ENCODE peak calls at places on chromosomes 5 and 9, in five cellular contexts. O is progenitor cell of endocrine pancreas, K is Calu3, H is IMR-90, R is GM13976. B is an unnamed sample.

GRCh38 chr9:5557606-5558587 is 47.6 kb downstream of the PDCD1LG2 start:
- DNase-seq in O (no peak), K (no peak), H (no peak), R (no peak), B (no peak)

GRCh38 chr5:181217805-181218065 is 5.3 kb upstream of the TRIM41 start:
- DNase-seq in O (no peak), K (peak; percentile 70), H (no peak), R (no peak), B (no peak)

GRCh38 chr9:2502760-2503159 is 118.8 kb upstream of the VLDLR start:
- DNase-seq in O (no peak), K (no peak), H (peak; percentile 35), R (no peak), B (no peak)

GRCh38 chr5:84445049-84445685 is 60.5 kb upstream of the EDIL3 start:
- DNase-seq in O (no peak), K (no peak), H (peak; percentile 15), R (no peak), B (peak; percentile 3)

GRCh38 chr9:93655621-93656425 is 79.4 kb downstream of the PHF2 start:
- DNase-seq in O (no peak), K (no peak), H (no peak), R (no peak), B (no peak)

GRCh38 chr5:109705596-109705995 is 15.9 kb downstream of the MAN2A1 start:
- DNase-seq in O (no peak), K (no peak), H (peak; percentile 69), R (no peak), B (no peak)

GRCh38 chr9:92223758-92224157 is 69.7 kb downstream of the IARS1 start:
- DNase-seq in O (no peak), K (no peak), H (no peak), R (no peak), B (no peak)

GRCh38 chr9:34771023-34771422 is 61.1 kb upstream of the CCL21 start:
- DNase-seq in O (no peak), K (no peak), H (no peak), R (no peak), B (peak; percentile 63)

GRCh38 chr5:54234304-54234938 is 76.0 kb downstream of the ARL15 start:
- DNase-seq in O (no peak), K (no peak), H (peak; percentile 73), R (peak; percentile 45), B (peak; percentile 42)

GRCh38 chr5:64301566-64301965 is 135.9 kb downstream of the RNF180 start:
- DNase-seq in O (no peak), K (no peak), H (no peak), R (no peak), B (peak; percentile 79)

GRCh38 chr5:141850183-141850768 is 27.9 kb downstream of the PCDH1 start:
- DNase-seq in O (no peak), K (peak; percentile 59), H (peak; percentile 17), R (peak; percentile 69), B (peak; percentile 16)

GRCh38 chr9:130276121-130276520 is 10.6 kb downstream of the HMCN2 start:
- DNase-seq in O (no peak), K (peak; percentile 13), H (peak; percentile 81), R (no peak), B (peak; percentile 9)

GRCh38 chr5:2105141-2105540 is 222.4 kb upstream of the IRX4 start:
- DNase-seq in O (no peak), K (no peak), H (no peak), R (no peak), B (no peak)

GRCh38 chr5:5323551-5323950 is 98.9 kb upstream of the ICE1 start:
- DNase-seq in O (no peak), K (no peak), H (no peak), R (no peak), B (no peak)

GRCh38 chr9:108534741-108535140 is 321.0 kb downstream of the ACTL7B start:
- DNase-seq in O (no peak), K (no peak), H (peak; percentile 88), R (no peak), B (peak; percentile 76)

GRCh38 chr5:179262126-179262920 is 82.9 kb downstream of the ADAMTS2 start:
- DNase-seq in O (no peak), K (no peak), H (no peak), R (no peak), B (no peak)

DNA sequence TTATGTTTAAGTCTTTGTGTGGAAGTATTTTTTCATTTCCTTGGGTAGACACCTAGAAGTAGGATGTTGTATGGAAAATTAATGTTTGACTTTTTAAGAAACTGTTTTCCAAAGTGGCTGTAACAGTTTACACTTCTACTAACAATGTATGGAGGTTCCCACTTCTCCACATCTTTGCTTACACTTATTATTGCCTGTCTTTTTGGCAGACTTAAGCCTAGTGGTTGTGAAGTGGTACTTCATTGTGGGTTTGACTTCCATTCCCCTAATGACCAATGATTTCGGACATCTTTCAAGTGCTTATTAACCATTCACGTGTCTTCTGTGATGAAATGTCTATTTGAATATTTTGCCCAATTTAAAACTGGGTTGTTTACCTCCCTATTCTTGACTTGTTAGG is 91.5 kb upstream of the CDKN2B start:
- DNase-seq in O (no peak), K (no peak), H (no peak), R (no peak), B (no peak)
- TF ChIP-seq CTCF in O (peak; percentile 41), K (no peak), H (peak; percentile 14), R (no peak), B (peak; percentile 25)

DNA sequence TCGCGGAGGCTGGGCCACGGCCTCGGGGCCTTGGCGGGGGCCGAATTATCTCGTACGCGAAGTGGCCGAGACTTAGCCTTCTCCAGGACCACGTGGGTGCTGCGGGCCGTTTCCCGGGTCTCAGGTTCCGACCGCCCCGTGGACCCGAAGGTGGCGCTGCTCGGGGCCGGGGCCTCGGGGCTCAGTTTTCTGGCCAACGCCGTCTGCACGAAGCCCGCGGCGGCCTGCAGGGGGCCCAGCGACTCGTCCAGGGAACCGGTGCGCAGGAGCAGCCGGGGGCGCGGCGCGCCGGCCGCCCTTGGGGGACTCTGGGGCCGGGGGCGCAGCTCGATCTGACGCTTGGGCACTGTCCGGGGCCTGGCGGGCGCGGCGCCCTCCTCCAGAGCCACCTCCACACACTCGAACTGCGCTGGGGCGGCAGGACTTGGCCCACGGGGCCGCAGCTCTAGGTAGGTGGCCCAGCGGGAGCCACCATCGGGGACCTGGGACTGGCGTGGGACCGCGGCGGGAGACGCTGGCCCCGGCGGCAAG is 716 bp downstream of the PROB1 start:
- DNase-seq in O (peak; percentile 68), K (no peak), H (no peak), R (peak; percentile 80), B (no peak)
- TF ChIP-seq CTCF in O (peak; percentile 72), K (no peak), H (peak; percentile 17), R (peak; percentile 95), B (no peak)

DNA sequence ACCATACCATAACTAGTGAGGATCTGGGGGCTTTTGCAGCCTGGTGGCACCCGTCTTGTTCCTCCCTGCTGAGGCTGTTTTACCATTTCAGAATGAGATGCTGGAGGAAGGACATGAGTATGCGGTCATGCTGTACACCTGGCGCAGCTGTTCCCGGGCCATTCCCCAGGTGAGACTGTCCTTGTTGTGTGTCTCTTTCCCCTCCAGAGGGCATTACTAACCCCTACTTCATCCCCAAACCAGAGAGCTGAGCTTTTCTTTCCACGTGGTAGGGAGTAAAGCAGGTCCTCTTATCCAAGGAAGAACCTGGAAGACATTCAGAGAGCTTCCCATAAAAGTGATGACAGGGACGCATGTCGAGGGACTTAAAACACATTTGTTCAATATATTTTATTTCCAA is 28.8 kb downstream of the CYFIP2 start:
- DNase-seq in O (no peak), K (no peak), H (no peak), R (no peak), B (peak; percentile 40)
- TF ChIP-seq CTCF in O (no peak), K (no peak), H (no peak), R (no peak), B (peak; percentile 60)

GRCh38 chr9:105359899-105360298 is 87.9 kb upstream of the FSD1L start:
- DNase-seq in O (no peak), K (no peak), H (peak; percentile 73), R (no peak), B (no peak)

GRCh38 chr9:105360344-105360743 is 87.5 kb upstream of the FSD1L start:
- DNase-seq in O (no peak), K (no peak), H (no peak), R (no peak), B (no peak)

GRCh38 chr9:105357937-105358336 is 89.9 kb upstream of the FSD1L start:
- DNase-seq in O (no peak), K (no peak), H (no peak), R (peak; percentile 45), B (no peak)

GRCh38 chr9:105354448-105354847 is 93.4 kb upstream of the FSD1L start:
- DNase-seq in O (no peak), K (no peak), H (no peak), R (no peak), B (no peak)

GRCh38 chr9:105355810-105356209 is 92.0 kb upstream of the FSD1L start:
- DNase-seq in O (no peak), K (no peak), H (peak; percentile 47), R (no peak), B (no peak)
- TF ChIP-seq CTCF in O (no peak), K (no peak), H (no peak), R (no peak), B (no peak)

GRCh38 chr5:91438871-91439270 is 55.8 kb upstream of the ARRDC3 start:
- DNase-seq in O (no peak), K (peak; percentile 22), H (no peak), R (no peak), B (peak; percentile 41)
- TF ChIP-seq CTCF in O (no peak), K (peak; percentile 23), H (no peak), R (no peak), B (peak; percentile 45)

GRCh38 chr5:90861843-90862586 is 303.4 kb downstream of the ADGRV1 start:
- DNase-seq in O (no peak), K (no peak), H (no peak), R (no peak), B (no peak)
- TF ChIP-seq CTCF in O (no peak), K (peak; percentile 35), H (no peak), R (no peak), B (peak; percentile 42)

GRCh38 chr5:177520906-177521513 is 4.2 kb upstream of the DDX41 start:
- DNase-seq in O (no peak), K (no peak), H (no peak), R (no peak), B (no peak)
- TF ChIP-seq CTCF in O (no peak), K (no peak), H (peak; percentile 14), R (no peak), B (peak; percentile 41)

B was measured in PC-3.